ENCODE peak calls at places on chromosome 7, in six cellular contexts. T is PC-9, P is pancreas, E is cardiac muscle cell, B is A549, V is DND-41. G is an unnamed sample.

GRCh38 chr7:994592-995308 is 11.8 kb downstream of the CYP2W1 start:
- DNase-seq in E (no peak), B (no peak), P (no peak), T (no peak), V (no peak), G (no peak)

GRCh38 chr7:23471090-23471859 is 984 bp upstream of the IGF2BP3 start:
- DNase-seq in B (peak; percentile 80), P (no peak), T (peak; percentile 99), E (peak; percentile 82), V (peak; percentile 91), G (no peak)

GRCh38 chr7:142066536-142066935 is 45.0 kb upstream of the MGAM2 start:
- DNase-seq in V (no peak), T (no peak), E (no peak), P (no peak), B (no peak), G (no peak)

GRCh38 chr7:122535086-122535485 is 163.8 kb downstream of the RNF133 start:
- DNase-seq in B (no peak), P (no peak), E (no peak), V (no peak), T (no peak), G (no peak)

GRCh38 chr7:22330903-22331302 is 26.1 kb downstream of the RAPGEF5 start:
- DNase-seq in B (no peak), E (no peak), P (no peak), V (no peak), T (no peak), G (no peak)

GRCh38 chr7:43873300-43873699 is 4.0 kb upstream of the MRPS24 start:
- DNase-seq in T (peak; percentile 55), E (peak; percentile 65), V (no peak), B (no peak), P (no peak), G (peak; percentile 87)

GRCh38 chr7:30379131-30379530 is 94.7 kb downstream of the ZNRF2 start:
- DNase-seq in B (no peak), E (no peak), T (no peak), P (no peak), V (no peak), G (no peak)

GRCh38 chr7:74256446-74257408 is 2.5 kb upstream of the RFC2 start:
- DNase-seq in P (no peak), V (no peak), B (no peak), T (no peak), E (peak; percentile 95), G (no peak)

GRCh38 chr7:20191044-20191867 is 25.9 kb downstream of the MACC1 start:
- DNase-seq in P (no peak), E (no peak), V (no peak), B (no peak), T (no peak), G (no peak)

GRCh38 chr7:114567416-114567815 is 152.8 kb downstream of the FOXP2 start:
- DNase-seq in E (no peak), B (no peak), T (no peak), P (no peak), V (no peak), G (no peak)

GRCh38 chr7:18356195-18356645 is 139.3 kb upstream of the HDAC9 start:
- DNase-seq in P (no peak), B (peak; percentile 5), E (peak; percentile 57), T (no peak), V (no peak), G (no peak)

GRCh38 chr7:133839129-133839528 is 288.0 kb upstream of the LRGUK start:
- DNase-seq in E (no peak), B (no peak), T (no peak), P (no peak), V (no peak), G (no peak)

GRCh38 chr7:44052771-44053365 is 8.4 kb downstream of the DBNL start:
- DNase-seq in V (no peak), T (no peak), E (no peak), P (peak; percentile 7), B (no peak), G (no peak)

GRCh38 chr7:12162420-12163113 is 48.5 kb upstream of the TMEM106B start:
- DNase-seq in V (no peak), T (peak; percentile 19), P (no peak), B (peak; percentile 12), E (peak; percentile 42), G (no peak)

GRCh38 chr7:107396990-107397389 is 72.9 kb upstream of the GPR22 start:
- DNase-seq in B (no peak), T (no peak), P (no peak), V (no peak), E (no peak), G (no peak)

GRCh38 chr7:117164578-117164977 is 158.3 kb downstream of the WNT2 start:
- DNase-seq in E (no peak), T (no peak), B (no peak), V (no peak), P (no peak), G (no peak)

GRCh38 chr7:83807770-83808169 is 158.8 kb upstream of the SEMA3E start:
- DNase-seq in V (no peak), B (no peak), T (no peak), P (no peak), E (no peak), G (no peak)

GRCh38 chr7:155287229-155287935 is 10.3 kb upstream of the INSIG1 start:
- DNase-seq in P (no peak), B (no peak), T (no peak), E (no peak), V (no peak), G (peak; percentile 39)

GRCh38 chr7:115229401-115230083 is 307.6 kb downstream of the MDFIC start:
- DNase-seq in B (no peak), V (peak; percentile 30), P (no peak), E (no peak), T (no peak), G (no peak)

GRCh38 chr7:45347804-45348203 is 190.2 kb downstream of the RAMP3 start:
- DNase-seq in V (no peak), T (peak; percentile 23), B (peak; percentile 24), P (no peak), E (peak; percentile 1), G (no peak)

GRCh38 chr7:45663167-45663921 is 89.2 kb downstream of the ADCY1 start:
- DNase-seq in P (peak; percentile 23), V (peak; percentile 32), E (peak; percentile 33), B (no peak), T (peak; percentile 58), G (peak; percentile 52)

GRCh38 chr7:129315916-129316315 is 91.1 kb downstream of the AHCYL2 start:
- DNase-seq in P (no peak), E (peak; percentile 40), T (no peak), B (no peak), V (no peak), G (no peak)

GRCh38 chr7:124784879-124785818 is 19.6 kb upstream of the GPR37 start:
- DNase-seq in T (peak; percentile 45), P (no peak), B (peak; percentile 21), V (peak; percentile 20), E (peak; percentile 74), G (no peak)

GRCh38 chr7:152103691-152104090 is 78.2 kb downstream of the GALNT11 start:
- DNase-seq in E (no peak), B (no peak), V (no peak), P (no peak), T (no peak), G (no peak)

GRCh38 chr7:42886866-42887509 is 24.9 kb downstream of the C7orf25 start:
- DNase-seq in B (no peak), E (no peak), P (no peak), T (no peak), V (no peak), G (no peak)

GRCh38 chr7:134293029-134293740 is 23.5 kb downstream of the SLC35B4 start:
- DNase-seq in B (no peak), T (no peak), E (no peak), P (peak; percentile 37), V (no peak), G (no peak)

GRCh38 chr7:116672596-116673503 is 854 bp downstream of the MET start:
- DNase-seq in T (peak; percentile 46), B (no peak), V (no peak), P (peak; percentile 39), E (peak; percentile 16), G (no peak)

GRCh38 chr7:19242246-19242645 is 97.0 kb upstream of the FERD3L start:
- DNase-seq in E (no peak), T (no peak), V (no peak), B (no peak), P (no peak), G (no peak)

GRCh38 chr7:2815523-2816240 is 28.4 kb downstream of the GNA12 start:
- DNase-seq in B (no peak), E (no peak), T (no peak), P (no peak), V (no peak), G (no peak)

GRCh38 chr7:5526190-5527037 is 102.8 kb upstream of the TNRC18 start:
- DNase-seq in P (no peak), V (peak; percentile 66), T (no peak), B (no peak), E (peak; percentile 74), G (peak; percentile 74)

GRCh38 chr7:5532520-5533335 is 109.1 kb upstream of the TNRC18 start:
- DNase-seq in V (no peak), T (peak; percentile 85), E (no peak), B (no peak), P (peak; percentile 66), G (peak; percentile 95)

GRCh38 chr7:5525271-5526189 is 101.9 kb upstream of the TNRC18 start:
- DNase-seq in T (peak; percentile 53), B (no peak), P (no peak), V (no peak), E (peak; percentile 80), G (no peak)

GRCh38 chr7:5528071-5528814 is 104.6 kb upstream of the TNRC18 start:
- DNase-seq in V (peak; percentile 35), E (peak; percentile 53), P (no peak), T (peak; percentile 31), B (no peak), G (peak; percentile 65)

GRCh38 chr7:5528815-5529442 is 105.3 kb upstream of the TNRC18 start:
- DNase-seq in T (no peak), B (no peak), E (peak; percentile 65), V (no peak), P (no peak), G (peak; percentile 41)
- H3K4me1 ChIP-seq in T (peaks cover 42% of the 10 kb centered on the region), B (peaks cover 39% of the 10 kb centered on the region), E (peaks cover 29% of the 10 kb centered on the region), V (peaks cover 35% of the 10 kb centered on the region), P (peaks cover 8% of the 10 kb centered on the region), G (peaks cover 11% of the 10 kb centered on the region)

DNA sequence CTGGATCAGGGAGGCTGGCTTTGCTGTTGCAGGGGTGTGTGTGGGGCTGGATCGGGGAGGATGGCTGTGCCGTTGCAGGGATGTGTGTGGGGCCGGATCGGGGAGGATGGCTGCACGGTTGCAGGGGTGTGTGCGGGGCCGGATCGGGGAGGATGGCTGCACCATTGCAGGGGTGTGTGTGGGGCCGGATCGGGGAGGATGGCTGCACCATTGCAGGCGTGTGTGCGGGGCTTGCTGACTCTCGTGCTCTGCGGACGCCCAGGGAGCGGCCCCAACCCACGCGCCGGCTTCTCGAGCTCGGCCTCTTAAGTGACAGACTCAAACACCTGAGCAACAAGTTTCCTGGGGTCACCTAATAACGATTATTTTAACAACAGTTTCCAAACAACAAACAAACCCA is 518.2 kb downstream of the DNAJB6 start:
- DNase-seq in B (no peak), V (no peak), P (no peak), T (no peak), E (no peak), G (no peak)
- H3K4me3 ChIP-seq in B (no peak overlapping the region), V (no peak overlapping the region), P (no peak overlapping the region), T (no peak overlapping the region), E (no peak overlapping the region), G (no peak overlapping the region)

GRCh38 chr7:106101726-106102125 is 10.4 kb downstream of the SYPL1 start:
- DNase-seq in T (no peak), E (no peak), B (no peak), P (no peak), V (no peak), G (no peak)
- H3K4me1 ChIP-seq in T (no peaks in the 10 kb centered on the region), E (peaks cover 17% of the 10 kb centered on the region), B (peaks cover 6% of the 10 kb centered on the region), P (peaks cover 7% of the 10 kb centered on the region), V (peaks cover 47% of the 10 kb centered on the region), G (peaks cover 4% of the 10 kb centered on the region)

GRCh38 chr7:143385891-143386781 is 5.0 kb downstream of the ZYX start:
- DNase-seq in B (no peak), T (no peak), E (peak; percentile 68), P (no peak), V (no peak), G (peak; percentile 59)
- H3K4me3 ChIP-seq in B (no peak overlapping the region), T (no peak overlapping the region), E (no peak overlapping the region), P (no peak overlapping the region), V (no peak overlapping the region), G (no peak overlapping the region)